ENCODE peak calls at places on chromosomes 1 and 21, in seven cellular contexts. M is ovary, C is uterus, N is IMR-90, V is esophagus squamous epithelium, Y is transverse colon, S is stomach. H is an unnamed sample.

GRCh38 chr1:219276029-219276738 is 102.5 kb downstream of the LYPLAL1 start:
- DNase-seq in M (no peak), C (no peak), N (no peak), V (no peak), Y (no peak), S (no peak), H (no peak)

GRCh38 chr1:9151326-9151860 is 22.5 kb upstream of the GPR157 start:
- DNase-seq in M (no peak), C (no peak), N (peak; percentile 60), V (no peak), Y (no peak), S (no peak), H (peak; percentile 70)

GRCh38 chr1:59978026-59978425 is 51.5 kb upstream of the CYP2J2 start:
- DNase-seq in M (no peak), C (no peak), N (no peak), V (no peak), Y (no peak), S (no peak), H (no peak)

GRCh38 chr1:55474168-55474786 is 259.1 kb upstream of the USP24 start:
- DNase-seq in M (no peak), C (no peak), N (peak; percentile 54), V (no peak), Y (no peak), S (no peak), H (no peak)

GRCh38 chr21:38819719-38820147 is 14.0 kb downstream of the ETS2 start:
- DNase-seq in M (no peak), C (no peak), N (peak; percentile 77), V (no peak), Y (peak; percentile 68), S (peak; percentile 58), H (no peak)

GRCh38 chr1:21508580-21509350 is 458 bp upstream of the ALPL start:
- DNase-seq in M (peak; percentile 79), C (peak; percentile 24), N (peak; percentile 31), V (no peak), Y (peak; percentile 62), S (peak; percentile 76), H (peak; percentile 85)

GRCh38 chr1:235943581-235944114 is 76.9 kb upstream of the LYST start:
- DNase-seq in M (no peak), C (no peak), N (peak; percentile 100), V (no peak), Y (no peak), S (no peak), H (no peak)

GRCh38 chr1:228765543-228765942 is 30.3 kb downstream of the RHOU start:
- DNase-seq in M (no peak), C (no peak), N (no peak), V (no peak), Y (peak; percentile 63), S (peak; percentile 26), H (peak; percentile 19)

GRCh38 chr1:220879090-220879508 is at the start of gene HLX:
- DNase-seq in M (peak; percentile 84), C (peak; percentile 84), N (peak; percentile 92), V (peak; percentile 60), Y (peak; percentile 86), S (peak; percentile 69), H (peak; percentile 95)

GRCh38 chr1:38231941-38232340 is 185.3 kb upstream of the POU3F1 start:
- DNase-seq in M (no peak), C (no peak), N (no peak), V (no peak), Y (no peak), S (no peak), H (no peak)

GRCh38 chr21:45006536-45007079 is 66.8 kb downstream of the SLX9 start:
- DNase-seq in M (no peak), C (no peak), N (no peak), V (no peak), Y (no peak), S (no peak), H (no peak)

GRCh38 chr1:198155253-198155652 is 1.5 kb upstream of the NEK7 start:
- DNase-seq in M (no peak), C (no peak), N (peak; percentile 71), V (no peak), Y (no peak), S (no peak), H (no peak)

GRCh38 chr1:85504417-85504816 is 39.5 kb upstream of the DDAH1 start:
- DNase-seq in M (no peak), C (no peak), N (peak; percentile 49), V (no peak), Y (no peak), S (no peak), H (no peak)

GRCh38 chr1:19735419-19736127 is 64.1 kb downstream of the TMCO4 start:
- DNase-seq in M (peak; percentile 55), C (peak; percentile 83), N (peak; percentile 98), V (no peak), Y (peak; percentile 29), S (no peak), H (peak; percentile 59)

GRCh38 chr21:39037807-39038405 is 145.3 kb downstream of the PSMG1 start:
- DNase-seq in M (no peak), C (no peak), N (peak; percentile 52), V (no peak), Y (no peak), S (no peak), H (peak; percentile 15)

GRCh38 chr21:26834181-26834945 is 10.8 kb downstream of the ADAMTS1 start:
- DNase-seq in M (no peak), C (no peak), N (peak; percentile 58), V (no peak), Y (no peak), S (no peak), H (no peak)

GRCh38 chr1:61053712-61054608 is 28.4 kb upstream of the NFIA start:
- DNase-seq in M (peak; percentile 67), C (peak; percentile 34), N (no peak), V (no peak), Y (peak; percentile 49), S (peak; percentile 34), H (peak; percentile 83)

GRCh38 chr1:61056674-61057439 is 25.5 kb upstream of the NFIA start:
- DNase-seq in M (peak; percentile 80), C (peak; percentile 60), N (peak; percentile 38), V (no peak), Y (peak; percentile 74), S (peak; percentile 74), H (peak; percentile 55)

GRCh38 chr1:61053281-61053711 is 29.1 kb upstream of the NFIA start:
- DNase-seq in M (no peak), C (no peak), N (no peak), V (no peak), Y (no peak), S (no peak), H (no peak)

GRCh38 chr1:61054636-61055035 is 27.7 kb upstream of the NFIA start:
- DNase-seq in M (no peak), C (no peak), N (no peak), V (no peak), Y (peak; percentile 72), S (no peak), H (no peak)

GRCh38 chr1:61055110-61055614 is 27.2 kb upstream of the NFIA start:
- DNase-seq in M (no peak), C (no peak), N (peak; percentile 14), V (no peak), Y (no peak), S (peak; percentile 47), H (no peak)
- H3K27me3 ChIP-seq in M (no peaks in the 10 kb centered on the region), C (no peaks in the 10 kb centered on the region), N (peaks cover 46% of the 10 kb centered on the region), V (no peaks in the 10 kb centered on the region), Y (peaks cover 2% of the 10 kb centered on the region), S (no peaks in the 10 kb centered on the region), H (no peaks in the 10 kb centered on the region)

DNA sequence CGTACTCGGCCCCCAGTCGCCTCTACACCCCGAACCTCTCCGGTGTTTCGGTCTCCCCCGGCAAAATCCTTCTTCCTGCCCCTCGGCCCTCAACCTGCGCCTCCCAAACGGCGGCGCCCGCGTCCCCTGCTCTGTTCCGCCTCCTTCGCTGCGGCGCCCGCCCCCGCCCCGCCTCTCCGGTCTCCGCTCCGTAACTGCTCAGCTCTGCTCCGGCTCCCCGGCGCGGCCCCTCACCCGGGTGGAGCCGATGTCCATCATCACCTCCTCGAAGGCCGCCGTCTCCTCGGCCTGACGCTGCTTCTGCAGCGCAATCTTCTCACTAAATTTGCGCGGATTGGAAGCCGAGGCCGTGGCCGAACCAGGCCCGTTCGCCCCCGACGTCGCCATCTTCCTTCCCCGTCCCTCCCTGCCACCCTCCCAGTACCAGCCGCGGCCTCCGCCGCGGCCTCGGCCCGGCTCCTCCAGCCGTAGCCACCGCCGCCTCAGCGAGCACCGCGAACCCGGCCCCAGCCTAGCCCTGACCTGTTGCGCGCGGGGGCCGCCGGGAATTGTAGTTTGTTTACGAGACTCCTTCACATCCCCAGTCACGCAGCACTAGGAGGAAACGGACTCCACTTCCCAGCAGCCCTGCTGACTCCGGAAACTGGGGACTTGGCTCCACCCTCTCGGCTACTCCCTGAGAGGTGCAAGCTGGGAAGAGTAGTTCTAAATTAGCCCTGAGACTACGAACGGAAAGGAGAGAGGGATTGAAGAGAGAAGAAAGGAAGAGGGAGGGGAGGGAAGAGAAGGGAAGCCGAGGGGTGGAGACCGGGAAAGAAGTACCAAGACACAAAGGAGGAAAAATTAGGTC is at the start of gene CRTC2:
- DNase-seq in M (peak; percentile 99), C (peak; percentile 98), N (peak; percentile 98), V (peak; percentile 95), Y (peak; percentile 99), S (peak; percentile 99), H (peak; percentile 99)
- TF ChIP-seq POLR2A in M (peak; percentile 60), C (peak; percentile 74), N (peak; percentile 72), V (peak; percentile 58), Y (peak; percentile 82), S (no peak), H (peak; percentile 80)

GRCh38 chr21:40556442-40556968 is 290.5 kb downstream of the DSCAM start:
- DNase-seq in M (no peak), C (no peak), N (no peak), V (no peak), Y (no peak), S (no peak), H (no peak)

GRCh38 chr21:40553781-40554180 is 293.2 kb downstream of the DSCAM start:
- DNase-seq in M (no peak), C (no peak), N (no peak), V (no peak), Y (no peak), S (no peak), H (no peak)

GRCh38 chr21:40555129-40555528 is 291.8 kb downstream of the DSCAM start:
- DNase-seq in M (no peak), C (no peak), N (no peak), V (no peak), Y (no peak), S (no peak), H (no peak)
- H3K9me3 ChIP-seq in M (no peaks in the 10 kb centered on the region), C (no peaks in the 10 kb centered on the region), N (peaks cover 4% of the 10 kb centered on the region), V (no peaks in the 10 kb centered on the region), Y (no peaks in the 10 kb centered on the region), S (no peaks in the 10 kb centered on the region), H (no peaks in the 10 kb centered on the region)

DNA sequence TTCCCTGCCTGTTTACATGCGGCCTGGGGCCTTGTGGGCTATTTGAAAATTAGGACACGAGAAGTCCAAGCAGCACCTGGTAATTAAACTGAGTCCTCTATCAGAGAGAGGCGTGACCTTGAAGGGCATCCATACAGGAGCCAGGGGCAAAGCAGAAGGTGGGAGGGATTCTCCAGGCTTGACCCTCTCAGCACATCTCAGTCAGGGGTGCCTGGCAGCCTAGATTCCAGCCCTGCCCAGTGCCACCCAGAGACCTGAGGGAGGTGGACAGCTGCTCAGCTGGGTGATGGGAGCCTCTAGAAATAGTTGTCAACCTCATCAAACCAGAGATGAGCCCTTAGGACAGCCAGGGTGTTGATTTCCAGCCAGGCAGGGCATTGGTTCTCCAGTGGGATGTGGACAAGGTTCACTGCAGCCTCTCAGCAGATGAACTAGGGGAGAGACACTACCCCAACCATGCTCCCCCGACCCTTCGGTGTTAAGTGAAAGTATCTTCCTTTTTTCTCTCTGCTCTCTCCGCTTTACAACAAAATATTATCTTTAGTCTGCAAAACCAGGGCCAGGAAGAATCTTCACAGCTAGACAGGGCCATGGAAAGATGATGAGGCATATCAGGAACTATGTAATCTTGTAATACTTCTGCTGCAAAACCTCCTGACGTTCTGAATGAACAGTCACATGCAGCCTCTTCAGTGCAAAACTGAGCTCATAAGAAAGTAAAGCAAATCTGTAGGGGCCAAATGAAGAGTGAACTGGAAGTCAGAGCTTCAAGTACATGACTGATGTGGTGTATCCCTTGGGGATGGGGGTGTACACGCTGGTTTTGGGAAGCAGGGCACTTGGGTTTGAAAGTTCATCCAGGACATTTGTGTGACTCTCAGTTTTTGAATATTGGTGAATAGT is 35.9 kb upstream of the ATP5PO start:
- DNase-seq in M (no peak), C (no peak), N (peak; percentile 79), V (no peak), Y (no peak), S (no peak), H (no peak)
- H3K27me3 ChIP-seq in M (no peaks in the 10 kb centered on the region), C (no peaks in the 10 kb centered on the region), N (no peaks in the 10 kb centered on the region), V (no peaks in the 10 kb centered on the region), Y (no peaks in the 10 kb centered on the region), S (no peaks in the 10 kb centered on the region), H (no peaks in the 10 kb centered on the region)